ENCODE peak calls at places on chromosomes 7 and 10, in six cellular contexts. Q, A, Z, P, T and H are unnamed samples.

GRCh38 chr10:79331709-79332108 is 15.6 kb upstream of the PPIF start:
- DNase-seq in Q (peak), A (peak), Z (peak), P (peak), T (peak), H (no peak)

GRCh38 chr10:70753841-70754621 is 31.1 kb downstream of the TBATA start:
- DNase-seq in Q (peak), A (no peak), Z (peak), P (no peak), T (no peak), H (no peak)

GRCh38 chr10:70956029-70956759 is 67.8 kb upstream of the PCBD1 start:
- DNase-seq in Q (no peak), A (no peak), Z (peak), P (no peak), T (no peak), H (no peak)

GRCh38 chr10:70381491-70382421 is 669 bp downstream of the LRRC20 start:
- DNase-seq in Q (peak), A (no peak), Z (peak), P (peak), T (no peak), H (no peak)

GRCh38 chr10:69831231-69831855 is 29.6 kb downstream of the COL13A1 start:
- DNase-seq in Q (peak), A (no peak), Z (no peak), P (no peak), T (no peak), H (no peak)

GRCh38 chr7:90207956-90208355 is 3.6 kb upstream of the STEAP2 start:
- DNase-seq in Q (no peak), A (no peak), Z (no peak), P (no peak), T (no peak), H (no peak)

GRCh38 chr10:9091515-9092093 is 1037.1 kb downstream of the GATA3 start:
- DNase-seq in Q (no peak), A (no peak), Z (no peak), P (peak), T (no peak), H (no peak)

GRCh38 chr10:132690821-132691610 is 94.9 kb downstream of the NKX6-2 start:
- DNase-seq in Q (no peak), A (no peak), Z (peak), P (no peak), T (no peak), H (no peak)

GRCh38 chr10:1661861-1662260 is 75.5 kb downstream of the ADARB2 start:
- DNase-seq in Q (no peak), A (no peak), Z (no peak), P (no peak), T (no peak), H (no peak)

GRCh38 chr7:333399-333776 is 43.4 kb downstream of the FOXL3 start:
- DNase-seq in Q (peak), A (no peak), Z (peak), P (no peak), T (no peak), H (no peak)

GRCh38 chr10:103171278-103171677 is 21.8 kb downstream of the NT5C2 start:
- DNase-seq in Q (peak), A (no peak), Z (no peak), P (no peak), T (no peak), H (no peak)

GRCh38 chr7:134605978-134606923 is 40.4 kb upstream of the BPGM start:
- DNase-seq in Q (peak), A (peak), Z (peak), P (peak), T (peak), H (no peak)

GRCh38 chr10:103493911-103494877 is 689 bp downstream of the NEURL1 start:
- DNase-seq in Q (no peak), A (peak), Z (no peak), P (peak), T (no peak), H (no peak)

GRCh38 chr7:87148332-87148955 is 3.8 kb upstream of the DMTF1 start:
- DNase-seq in Q (peak), A (no peak), Z (no peak), P (peak), T (no peak), H (no peak)

GRCh38 chr10:44382981-44383748 is 1.7 kb downstream of the CXCL12 start:
- DNase-seq in Q (no peak), A (no peak), Z (no peak), P (no peak), T (no peak), H (no peak)

GRCh38 chr7:2732388-2732787 is 44.4 kb downstream of the AMZ1 start:
- DNase-seq in Q (no peak), A (no peak), Z (peak), P (no peak), T (no peak), H (no peak)

GRCh38 chr7:27173412-27174076 is 576 bp downstream of the HOXA10 start:
- DNase-seq in Q (peak), A (no peak), Z (no peak), P (no peak), T (no peak), H (no peak)

GRCh38 chr10:11625019-11625735 is 13.7 kb upstream of the USP6NL start:
- DNase-seq in Q (no peak), A (no peak), Z (no peak), P (no peak), T (no peak), H (no peak)